ENCODE peak calls at places on chromosomes 1 and 21, in five cellular contexts. B is CD8-positive, alpha-beta T cell; F is MM.1S; C is PC-3; M is SK-N-SH. D is an unnamed sample.

GRCh38 chr1:231170875-231171274 is 9.0 kb downstream of the TRIM67 start:
- DNase-seq in B (no peak), F (no peak), C (no peak), M (no peak), D (no peak)

GRCh38 chr1:219917851-219918466 is 10.4 kb downstream of the SLC30A10 start:
- DNase-seq in B (no peak), F (no peak), C (peak; percentile 99), M (no peak), D (no peak)

GRCh38 chr1:24379733-24380315 is 33.8 kb downstream of the STPG1 start:
- DNase-seq in B (no peak), F (no peak), C (peak; percentile 77), M (no peak), D (no peak)

GRCh38 chr1:84620720-84621313 is 46.6 kb upstream of the CTBS start:
- DNase-seq in B (peak; percentile 63), F (peak; percentile 71), C (peak; percentile 84), M (peak; percentile 94), D (peak; percentile 82)

GRCh38 chr21:33197546-33197945 is 32.2 kb upstream of the IFNAR2 start:
- DNase-seq in B (no peak), F (no peak), C (no peak), M (no peak), D (no peak)

GRCh38 chr1:47508900-47509488 is 71.2 kb downstream of the FOXD2 start:
- DNase-seq in B (no peak), F (no peak), C (no peak), M (peak; percentile 66), D (no peak)

GRCh38 chr21:25563399-25564116 is 43.7 kb downstream of the MRPL39 start:
- DNase-seq in B (no peak), F (no peak), C (no peak), M (no peak), D (peak; percentile 63)

GRCh38 chr1:94305704-94306103 is 68.3 kb upstream of the ARHGAP29 start:
- DNase-seq in B (no peak), F (no peak), C (peak; percentile 76), M (no peak), D (no peak)

GRCh38 chr21:39660596-39660995 is 47.9 kb downstream of the B3GALT5 start:
- DNase-seq in B (no peak), F (no peak), C (peak; percentile 61), M (no peak), D (no peak)

GRCh38 chr1:61157420-61157987 is 75.1 kb downstream of the NFIA start:
- DNase-seq in B (no peak), F (peak; percentile 83), C (no peak), M (peak; percentile 49), D (no peak)

GRCh38 chr1:7259955-7260354 is 474.7 kb downstream of the CAMTA1 start:
- DNase-seq in B (no peak), F (no peak), C (no peak), M (no peak), D (no peak)

GRCh38 chr1:182120411-182121258 is 59.1 kb upstream of the ZNF648 start:
- DNase-seq in B (no peak), F (no peak), C (peak; percentile 88), M (no peak), D (no peak)

GRCh38 chr21:33968998-33969353 is 53.4 kb upstream of the ATP5PO start:
- DNase-seq in B (no peak), F (no peak), C (no peak), M (no peak), D (no peak)

GRCh38 chr1:104636581-104636980 is 886.9 kb downstream of the AMY1C start:
- DNase-seq in B (no peak), F (no peak), C (peak; percentile 33), M (peak; percentile 19), D (no peak)

GRCh38 chr1:94871031-94871430 is 50.9 kb downstream of the SLC44A3 start:
- DNase-seq in B (no peak), F (no peak), C (no peak), M (no peak), D (no peak)

GRCh38 chr1:19468397-19468956 is 16.9 kb downstream of the CAPZB start:
- DNase-seq in B (peak; percentile 19), F (no peak), C (no peak), M (no peak), D (peak; percentile 66)
- H3K9me3 ChIP-seq in B (no peaks in the 10 kb centered on the region), F (no peaks in the 10 kb centered on the region), C (no peaks in the 10 kb centered on the region), M (no peaks in the 10 kb centered on the region), D (no peaks in the 10 kb centered on the region)

GRCh38 chr1:116875391-116875790 is 34.3 kb upstream of the PTGFRN start:
- DNase-seq in B (no peak), F (no peak), C (no peak), M (no peak), D (no peak)
- H3K4me1 ChIP-seq in B (peaks cover 35% of the 10 kb centered on the region), F (no peaks in the 10 kb centered on the region), C (peaks cover 11% of the 10 kb centered on the region), M (peaks cover 24% of the 10 kb centered on the region), D (peaks cover 51% of the 10 kb centered on the region)

DNA sequence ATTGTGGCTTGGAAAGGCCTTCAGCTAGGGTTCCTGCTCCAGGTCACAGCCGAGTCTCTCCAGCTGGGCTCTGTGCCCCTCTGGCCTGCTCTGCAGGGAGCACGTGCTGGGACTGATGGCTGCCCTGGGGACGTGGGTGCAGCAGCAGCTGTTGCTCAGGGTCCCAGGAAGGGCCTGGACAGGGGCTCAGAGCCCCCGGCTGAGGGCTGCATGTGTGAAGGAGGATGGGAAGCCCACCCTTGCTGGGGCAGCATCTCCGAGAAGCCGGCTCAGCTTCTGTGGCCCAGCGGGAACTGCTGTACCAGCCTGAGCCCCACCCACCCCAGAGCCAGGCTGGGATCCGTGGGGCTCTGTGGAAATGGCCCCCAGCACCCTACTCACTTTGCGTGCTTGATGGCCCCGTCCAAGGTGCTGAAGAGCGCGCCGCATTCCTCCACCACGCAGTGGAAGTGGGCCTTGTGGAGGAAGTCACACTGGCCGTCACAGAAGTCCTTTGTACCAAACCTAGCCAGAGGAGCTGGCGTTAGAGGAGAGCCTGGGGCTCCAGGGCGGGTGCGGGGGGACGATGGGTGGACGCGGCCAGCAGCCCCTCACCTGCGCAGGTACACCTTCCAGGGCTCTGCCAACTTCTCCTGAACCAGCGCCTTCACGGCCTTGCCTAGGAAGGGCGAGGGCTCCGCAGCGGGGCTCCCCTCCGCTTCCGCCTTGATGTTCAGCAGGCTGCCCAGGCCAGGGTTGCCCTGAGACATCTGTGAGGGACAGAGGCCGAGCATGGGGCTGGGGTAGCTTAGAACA is 147.6 kb downstream of the CASZ1 start:
- DNase-seq in B (no peak), F (no peak), C (no peak), M (no peak), D (no peak)
- H3K27ac ChIP-seq in B (no peak overlapping the region), F (no peak overlapping the region), C (no peak overlapping the region), M (no peak overlapping the region), D (no peak overlapping the region)

GRCh38 chr1:5379176-5379759 is 613.0 kb downstream of the NPHP4 start:
- DNase-seq in B (no peak), F (no peak), C (no peak), M (peak; percentile 62), D (no peak)
- H3K9me3 ChIP-seq in B (no peaks in the 10 kb centered on the region), F (no peaks in the 10 kb centered on the region), C (peaks cover 21% of the 10 kb centered on the region), M (no peaks in the 10 kb centered on the region), D (no peaks in the 10 kb centered on the region)

GRCh38 chr1:32351859-32352745 is 10.2 kb downstream of the FAM229A start:
- DNase-seq in B (no peak), F (no peak), C (peak; percentile 32), M (peak; percentile 70), D (no peak)
- H3K4me1 ChIP-seq in B (peaks cover 30% of the 10 kb centered on the region), F (peaks cover 6% of the 10 kb centered on the region), C (peaks cover 13% of the 10 kb centered on the region), M (peaks cover 4% of the 10 kb centered on the region), D (peaks cover 37% of the 10 kb centered on the region)

GRCh38 chr1:16015960-16016901 is 1.6 kb downstream of the HSPB7 start:
- DNase-seq in B (no peak), F (no peak), C (no peak), M (no peak), D (no peak)
- H3K27ac ChIP-seq in B (no peak overlapping the region), F (no peak overlapping the region), C (no peak overlapping the region), M (no peak overlapping the region), D (no peak overlapping the region)

DNA sequence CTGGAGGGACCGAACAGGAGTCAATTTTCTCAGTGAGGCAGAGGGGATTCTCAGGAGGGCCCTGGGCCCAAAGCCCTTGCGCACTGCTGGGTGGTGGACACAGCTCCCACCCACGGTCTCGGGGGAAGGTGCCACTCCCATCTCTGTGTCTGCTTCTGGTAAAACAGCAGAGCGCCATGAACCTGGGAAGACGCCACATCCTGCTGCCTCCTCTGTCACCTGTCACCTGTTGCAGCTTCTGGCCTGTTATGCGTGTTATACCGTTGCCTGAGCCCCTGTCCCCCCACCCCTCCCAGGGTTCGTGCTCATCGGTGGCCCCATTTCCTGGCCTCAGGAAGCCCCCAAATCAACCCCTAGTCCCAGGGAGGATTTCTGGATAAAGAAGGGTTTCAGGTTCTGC is 125.8 kb upstream of the AJAP1 start:
- DNase-seq in B (no peak), F (no peak), C (no peak), M (no peak), D (no peak)
- H3K9me3 ChIP-seq in B (no peaks in the 10 kb centered on the region), F (no peaks in the 10 kb centered on the region), C (peaks cover 12% of the 10 kb centered on the region), M (no peaks in the 10 kb centered on the region), D (no peaks in the 10 kb centered on the region)

GRCh38 chr1:63843884-63844283 is 70.1 kb downstream of the ROR1 start:
- DNase-seq in B (no peak), F (no peak), C (no peak), M (no peak), D (no peak)
- H3K4me1 ChIP-seq in B (no peaks in the 10 kb centered on the region), F (no peaks in the 10 kb centered on the region), C (peaks cover 11% of the 10 kb centered on the region), M (peaks cover 18% of the 10 kb centered on the region), D (no peaks in the 10 kb centered on the region)